ENCODE peak calls at places on chromosomes 6 and 20, in ten cellular contexts. One of them, this sample, is unnamed.
A peak's percentile ranks its signal among the peaks of the same experiment; 100 is the strongest.

GRCh38 chr20:59790388-59790787 is 143.0 kb downstream of the SYCP2 start:
- DNase-seq in glutamatergic neuron: no peak
- DNase-seq in ACHN: no peak
- DNase-seq in T-helper 1 cell: no peak
- DNase-seq in GM04503: no peak
- DNase-seq in activated T-helper 9 cell treated with anti-CD3 and anti-CD28 coated beads, Interleukin-2, amount 50 U/mL, for 16 hours: no peak
- DNase-seq in NCI-H1417: no peak
- DNase-seq in AML-193: no peak
- DNase-seq in aorta: no peak
- DNase-seq in SW480: no peak
- DNase-seq in this sample: no peak

GRCh38 chr6:31239854-31240253 is 32.0 kb downstream of the HLA-C start:
- DNase-seq in glutamatergic neuron: no peak
- DNase-seq in ACHN: no peak
- DNase-seq in T-helper 1 cell: no peak
- DNase-seq in GM04503: no peak
- DNase-seq in activated T-helper 9 cell treated with anti-CD3 and anti-CD28 coated beads, Interleukin-2, amount 50 U/mL, for 16 hours: no peak
- DNase-seq in NCI-H1417: no peak
- DNase-seq in AML-193: no peak
- DNase-seq in aorta: no peak
- DNase-seq in SW480: no peak
- DNase-seq in this sample: no peak

GRCh38 chr6:50471041-50471440 is 242.3 kb upstream of the TFAP2D start:
- DNase-seq in glutamatergic neuron: no peak
- DNase-seq in ACHN: no peak
- DNase-seq in T-helper 1 cell: no peak
- DNase-seq in GM04503: no peak
- DNase-seq in activated T-helper 9 cell treated with anti-CD3 and anti-CD28 coated beads, Interleukin-2, amount 50 U/mL, for 16 hours: no peak
- DNase-seq in NCI-H1417: no peak
- DNase-seq in AML-193: no peak
- DNase-seq in aorta: no peak
- DNase-seq in SW480: no peak
- DNase-seq in this sample: no peak

GRCh38 chr6:3561745-3562144 is 104.9 kb upstream of the SLC22A23 start:
- DNase-seq in glutamatergic neuron: no peak
- DNase-seq in ACHN: no peak
- DNase-seq in T-helper 1 cell: no peak
- DNase-seq in GM04503: no peak
- DNase-seq in activated T-helper 9 cell treated with anti-CD3 and anti-CD28 coated beads, Interleukin-2, amount 50 U/mL, for 16 hours: no peak
- DNase-seq in NCI-H1417: no peak
- DNase-seq in AML-193: no peak
- DNase-seq in aorta: no peak
- DNase-seq in SW480: no peak
- DNase-seq in this sample: no peak

GRCh38 chr20:2746636-2747265 is 53.7 kb downstream of the CPXM1 start:
- DNase-seq in glutamatergic neuron: no peak
- DNase-seq in ACHN: no peak
- DNase-seq in T-helper 1 cell: no peak
- DNase-seq in GM04503: no peak
- DNase-seq in activated T-helper 9 cell treated with anti-CD3 and anti-CD28 coated beads, Interleukin-2, amount 50 U/mL, for 16 hours: no peak
- DNase-seq in NCI-H1417: no peak
- DNase-seq in AML-193: no peak
- DNase-seq in aorta: no peak
- DNase-seq in SW480: no peak
- DNase-seq in this sample: no peak

GRCh38 chr20:38550274-38550673 is 30.7 kb upstream of the ADIG start:
- DNase-seq in glutamatergic neuron: no peak
- DNase-seq in ACHN: peak; percentile 1
- DNase-seq in T-helper 1 cell: peak; percentile 3
- DNase-seq in GM04503: no peak
- DNase-seq in activated T-helper 9 cell treated with anti-CD3 and anti-CD28 coated beads, Interleukin-2, amount 50 U/mL, for 16 hours: no peak
- DNase-seq in NCI-H1417: no peak
- DNase-seq in AML-193: peak; percentile 8
- DNase-seq in aorta: no peak
- DNase-seq in SW480: no peak
- DNase-seq in this sample: no peak

GRCh38 chr20:20448891-20449290 is 81.0 kb downstream of the INSM1 start:
- DNase-seq in glutamatergic neuron: no peak
- DNase-seq in ACHN: no peak
- DNase-seq in T-helper 1 cell: no peak
- DNase-seq in GM04503: no peak
- DNase-seq in activated T-helper 9 cell treated with anti-CD3 and anti-CD28 coated beads, Interleukin-2, amount 50 U/mL, for 16 hours: no peak
- DNase-seq in NCI-H1417: peak; percentile 36
- DNase-seq in AML-193: no peak
- DNase-seq in aorta: no peak
- DNase-seq in SW480: no peak
- DNase-seq in this sample: no peak

GRCh38 chr6:46901747-46902362 is 19.9 kb downstream of the ADGRF5 start:
- DNase-seq in glutamatergic neuron: no peak
- DNase-seq in ACHN: no peak
- DNase-seq in T-helper 1 cell: no peak
- DNase-seq in GM04503: no peak
- DNase-seq in activated T-helper 9 cell treated with anti-CD3 and anti-CD28 coated beads, Interleukin-2, amount 50 U/mL, for 16 hours: no peak
- DNase-seq in NCI-H1417: no peak
- DNase-seq in AML-193: no peak
- DNase-seq in aorta: no peak
- DNase-seq in SW480: no peak
- DNase-seq in this sample: no peak

GRCh38 chr6:121435444-121436069 is at the start of gene GJA1:
- DNase-seq in glutamatergic neuron: no peak
- DNase-seq in ACHN: peak; percentile 85
- DNase-seq in T-helper 1 cell: no peak
- DNase-seq in GM04503: peak; percentile 61
- DNase-seq in activated T-helper 9 cell treated with anti-CD3 and anti-CD28 coated beads, Interleukin-2, amount 50 U/mL, for 16 hours: no peak
- DNase-seq in NCI-H1417: no peak
- DNase-seq in AML-193: peak; percentile 15
- DNase-seq in aorta: peak; percentile 73
- DNase-seq in SW480: no peak
- DNase-seq in this sample: no peak

GRCh38 chr6:104787305-104787704 is 72.4 kb downstream of the HACE1 start:
- DNase-seq in glutamatergic neuron: no peak
- DNase-seq in ACHN: no peak
- DNase-seq in T-helper 1 cell: no peak
- DNase-seq in GM04503: no peak
- DNase-seq in activated T-helper 9 cell treated with anti-CD3 and anti-CD28 coated beads, Interleukin-2, amount 50 U/mL, for 16 hours: no peak
- DNase-seq in NCI-H1417: no peak
- DNase-seq in AML-193: no peak
- DNase-seq in aorta: no peak
- DNase-seq in SW480: no peak
- DNase-seq in this sample: no peak

GRCh38 chr6:40947876-40948514 is 91.0 kb downstream of the UNC5CL start:
- DNase-seq in glutamatergic neuron: no peak
- DNase-seq in ACHN: peak; percentile 62
- DNase-seq in T-helper 1 cell: peak; percentile 61
- DNase-seq in GM04503: peak; percentile 38
- DNase-seq in activated T-helper 9 cell treated with anti-CD3 and anti-CD28 coated beads, Interleukin-2, amount 50 U/mL, for 16 hours: no peak
- DNase-seq in NCI-H1417: no peak
- DNase-seq in AML-193: no peak
- DNase-seq in aorta: no peak
- DNase-seq in SW480: no peak
- DNase-seq in this sample: no peak

GRCh38 chr6:79421001-79421411 is 116.2 kb downstream of the LCA5 start:
- DNase-seq in glutamatergic neuron: no peak
- DNase-seq in ACHN: no peak
- DNase-seq in T-helper 1 cell: no peak
- DNase-seq in GM04503: peak; percentile 9
- DNase-seq in activated T-helper 9 cell treated with anti-CD3 and anti-CD28 coated beads, Interleukin-2, amount 50 U/mL, for 16 hours: no peak
- DNase-seq in NCI-H1417: peak; percentile 4
- DNase-seq in AML-193: no peak
- DNase-seq in aorta: no peak
- DNase-seq in SW480: no peak
- DNase-seq in this sample: no peak

GRCh38 chr20:12276011-12276673 is 358.4 kb downstream of the BTBD3 start:
- DNase-seq in glutamatergic neuron: no peak
- DNase-seq in ACHN: no peak
- DNase-seq in T-helper 1 cell: no peak
- DNase-seq in GM04503: no peak
- DNase-seq in activated T-helper 9 cell treated with anti-CD3 and anti-CD28 coated beads, Interleukin-2, amount 50 U/mL, for 16 hours: no peak
- DNase-seq in NCI-H1417: no peak
- DNase-seq in AML-193: no peak
- DNase-seq in aorta: no peak
- DNase-seq in SW480: no peak
- DNase-seq in this sample: no peak

GRCh38 chr20:59598625-59599310 is 5.6 kb upstream of the PHACTR3 start:
- DNase-seq in glutamatergic neuron: peak; percentile 66
- DNase-seq in ACHN: peak; percentile 31
- DNase-seq in T-helper 1 cell: peak; percentile 19
- DNase-seq in GM04503: no peak
- DNase-seq in activated T-helper 9 cell treated with anti-CD3 and anti-CD28 coated beads, Interleukin-2, amount 50 U/mL, for 16 hours: peak; percentile 3
- DNase-seq in NCI-H1417: peak; percentile 55
- DNase-seq in AML-193: peak; percentile 30
- DNase-seq in aorta: no peak
- DNase-seq in SW480: peak; percentile 77
- DNase-seq in this sample: no peak

GRCh38 chr20:32605167-32605656 is 20.1 kb upstream of the NOL4L start:
- DNase-seq in glutamatergic neuron: no peak
- DNase-seq in ACHN: no peak
- DNase-seq in T-helper 1 cell: no peak
- DNase-seq in GM04503: no peak
- DNase-seq in activated T-helper 9 cell treated with anti-CD3 and anti-CD28 coated beads, Interleukin-2, amount 50 U/mL, for 16 hours: no peak
- DNase-seq in NCI-H1417: peak; percentile 19
- DNase-seq in AML-193: no peak
- DNase-seq in aorta: peak; percentile 86
- DNase-seq in SW480: no peak
- DNase-seq in this sample: no peak

GRCh38 chr20:30487947-30488926 is 769.2 kb upstream of the DEFB115 start:
- DNase-seq in glutamatergic neuron: no peak
- DNase-seq in ACHN: no peak
- DNase-seq in T-helper 1 cell: no peak
- DNase-seq in GM04503: no peak
- DNase-seq in activated T-helper 9 cell treated with anti-CD3 and anti-CD28 coated beads, Interleukin-2, amount 50 U/mL, for 16 hours: no peak
- DNase-seq in NCI-H1417: no peak
- DNase-seq in AML-193: no peak
- DNase-seq in aorta: no peak
- DNase-seq in SW480: no peak
- DNase-seq in this sample: no peak

GRCh38 chr6:137911675-137912158 is 44.7 kb downstream of the TNFAIP3 start:
- DNase-seq in glutamatergic neuron: no peak
- DNase-seq in ACHN: no peak
- DNase-seq in T-helper 1 cell: no peak
- DNase-seq in GM04503: no peak
- DNase-seq in activated T-helper 9 cell treated with anti-CD3 and anti-CD28 coated beads, Interleukin-2, amount 50 U/mL, for 16 hours: no peak
- DNase-seq in NCI-H1417: no peak
- DNase-seq in AML-193: no peak
- DNase-seq in aorta: no peak
- DNase-seq in SW480: no peak
- DNase-seq in this sample: no peak

This sample was measured in T-helper 17 cell.